ENCODE peak calls at places on chromosomes 1 and 21, in ten cellular contexts. Q, E, R, W, C, I, P, Z, X and V are unnamed samples.

GRCh38 chr1:46812996-46813857 is 14.4 kb downstream of the CYP4B1 start:
- DNase-seq in X (no peak), W (no peak), Q (no peak), I (no peak), Z (no peak), P (no peak), E (no peak), C (no peak), R (no peak), V (no peak)

GRCh38 chr1:111729271-111729921 is 9.8 kb downstream of the INKA2 start:
- DNase-seq in C (no peak), P (peak), E (no peak), W (no peak), R (no peak), Z (no peak), Q (no peak), I (peak), X (no peak), V (no peak)

GRCh38 chr1:92461364-92462097 is 25.2 kb downstream of the GFI1 start:
- DNase-seq in Z (no peak), X (no peak), W (no peak), R (no peak), Q (no peak), C (no peak), E (peak), P (no peak), I (no peak), V (peak)

GRCh38 chr1:27332536-27333281 is 9.1 kb upstream of the SYTL1 start:
- DNase-seq in E (no peak), Q (no peak), W (peak), C (no peak), X (peak), P (no peak), R (peak), I (no peak), Z (peak), V (no peak)

GRCh38 chr21:27346041-27346448 is 379.2 kb upstream of the ADAMTS5 start:
- DNase-seq in X (no peak), Q (peak), E (peak), R (no peak), I (no peak), Z (no peak), W (no peak), C (no peak), P (no peak), V (no peak)

GRCh38 chr1:76303348-76303712 is 228.8 kb downstream of the ST6GALNAC3 start:
- DNase-seq in P (no peak), I (no peak), Z (no peak), C (peak), E (no peak), W (no peak), Q (no peak), R (no peak), X (no peak), V (no peak)

GRCh38 chr1:89780721-89781120 is 40.1 kb upstream of the LRRC8D start:
- DNase-seq in P (no peak), X (no peak), Q (peak), E (peak), R (peak), Z (peak), C (no peak), W (no peak), I (no peak), V (peak)

GRCh38 chr1:50503515-50503914 is 80.3 kb upstream of the DMRTA2 start:
- DNase-seq in X (no peak), Q (no peak), E (no peak), Z (no peak), P (no peak), C (no peak), I (no peak), W (no peak), R (no peak), V (no peak)

GRCh38 chr1:40306296-40306695 is 10.8 kb downstream of the COL9A2 start:
- DNase-seq in I (no peak), R (peak), P (no peak), C (no peak), Z (no peak), Q (no peak), W (no peak), E (no peak), X (no peak), V (no peak)

GRCh38 chr21:43600642-43601397 is 58.5 kb downstream of the HSF2BP start:
- DNase-seq in E (no peak), I (no peak), C (peak), P (no peak), Q (peak), W (no peak), R (no peak), X (no peak), Z (no peak), V (peak)

GRCh38 chr1:30742300-30742962 is 15.1 kb downstream of the LAPTM5 start:
- DNase-seq in Z (no peak), X (no peak), C (no peak), W (no peak), Q (no peak), P (no peak), I (no peak), R (peak), E (no peak), V (no peak)

GRCh38 chr21:45137612-45137937 is 63.2 kb downstream of the ADARB1 start:
- DNase-seq in Z (no peak), Q (no peak), C (no peak), I (no peak), P (no peak), X (no peak), E (no peak), W (no peak), R (no peak), V (no peak)

GRCh38 chr1:7285856-7286454 is 485.1 kb upstream of the VAMP3 start:
- DNase-seq in R (no peak), P (no peak), X (no peak), Z (no peak), Q (no peak), E (no peak), W (no peak), I (no peak), C (no peak), V (no peak)

GRCh38 chr1:17274186-17275170 is 25.6 kb downstream of the PADI3 start:
- DNase-seq in X (peak), I (peak), E (peak), R (no peak), P (no peak), C (no peak), Q (no peak), W (peak), Z (peak), V (peak)

GRCh38 chr1:100710881-100711660 is 8.5 kb upstream of the VCAM1 start:
- DNase-seq in Z (no peak), I (no peak), C (no peak), P (no peak), R (no peak), Q (no peak), E (no peak), W (no peak), X (no peak), V (no peak)

GRCh38 chr1:149926296-149926695 is 1.3 kb downstream of the SF3B4 start:
- DNase-seq in W (no peak), X (no peak), C (no peak), P (no peak), I (no peak), Q (no peak), R (no peak), Z (no peak), E (no peak), V (no peak)